ENCODE peak calls at places on chromosomes 16 and 17, in ten cellular contexts. G is occipital lobe; F is activated CD8-positive, alpha-beta T cell treated with anti-CD3 and anti-CD28 coated beads, Interleukin-2, amount 10 ng/mL, durations not matched to agents 7 days and 5 days; M is HCEC 1CT; L is memory B cell; J is effector memory CD4-positive, alpha-beta T cell; A is fibroblast of mammary gland; R is heart right ventricle; Q is right cardiac atrium; B is erythroblast. O is an unnamed sample.

GRCh38 chr17:51351890-51352289 is 91.5 kb downstream of the UTP18 start:
- DNase-seq in G (peak), F (no peak), M (no peak), L (no peak), J (no peak), A (peak), R (peak), Q (peak), B (no peak), O (no peak)

GRCh38 chr17:81340606-81341346 is 45.7 kb upstream of the SLC38A10 start:
- DNase-seq in G (no peak), F (no peak), M (no peak), L (no peak), J (no peak), A (no peak), R (no peak), Q (peak), B (no peak), O (no peak)

GRCh38 chr16:20944861-20945390 is 44.4 kb downstream of the LYRM1 start:
- DNase-seq in G (no peak), F (peak), M (peak), L (no peak), J (no peak), A (peak), R (no peak), Q (no peak), B (peak), O (peak)

GRCh38 chr16:74865922-74866598 is 91.4 kb upstream of the FA2H start:
- DNase-seq in G (no peak), F (no peak), M (no peak), L (no peak), J (no peak), A (peak), R (no peak), Q (no peak), B (no peak), O (peak)

GRCh38 chr16:89701425-89702406 is at the start of gene SPATA2L:
- DNase-seq in G (peak), F (peak), M (peak), L (peak), J (peak), A (no peak), R (peak), Q (peak), B (peak), O (peak)

GRCh38 chr17:66466933-66467367 is 164.5 kb downstream of the PRKCA start:
- DNase-seq in G (no peak), F (peak), M (peak), L (no peak), J (no peak), A (peak), R (no peak), Q (no peak), B (peak), O (peak)

GRCh38 chr16:58753711-58754134 is 19.6 kb upstream of the GOT2 start:
- DNase-seq in G (no peak), F (no peak), M (no peak), L (no peak), J (no peak), A (no peak), R (no peak), Q (no peak), B (no peak), O (no peak)

GRCh38 chr17:17567114-17567513 is 24.4 kb downstream of the PEMT start:
- DNase-seq in G (no peak), F (no peak), M (no peak), L (no peak), J (no peak), A (no peak), R (peak), Q (no peak), B (no peak), O (no peak)

GRCh38 chr16:23009075-23009474 is 140.2 kb downstream of the USP31 start:
- DNase-seq in G (no peak), F (no peak), M (no peak), L (no peak), J (no peak), A (no peak), R (no peak), Q (no peak), B (no peak), O (no peak)

GRCh38 chr17:3780986-3781385 is 20.0 kb downstream of the ITGAE start:
- DNase-seq in G (no peak), F (no peak), M (no peak), L (no peak), J (no peak), A (no peak), R (no peak), Q (no peak), B (no peak), O (no peak)

GRCh38 chr17:28807925-28808641 is 34.5 kb downstream of the FAM222B start:
- DNase-seq in G (no peak), F (no peak), M (peak), L (no peak), J (no peak), A (peak), R (no peak), Q (no peak), B (no peak), O (peak)

GRCh38 chr16:929227-929669 is 41.5 kb downstream of the LMF1 start:
- DNase-seq in G (no peak), F (no peak), M (no peak), L (no peak), J (no peak), A (no peak), R (no peak), Q (no peak), B (no peak), O (no peak)

GRCh38 chr17:48215583-48216139 is 108.1 kb downstream of the SNX11 start:
- DNase-seq in G (no peak), F (no peak), M (peak), L (no peak), J (no peak), A (peak), R (no peak), Q (no peak), B (peak), O (peak)

GRCh38 chr17:58391302-58391984 is 25.9 kb downstream of the RNF43 start:
- DNase-seq in G (no peak), F (no peak), M (no peak), L (no peak), J (no peak), A (no peak), R (no peak), Q (no peak), B (peak), O (peak)

GRCh38 chr17:81512984-81513668 is 527 bp upstream of the ACTG1 start:
- DNase-seq in G (peak), F (peak), M (peak), L (peak), J (peak), A (peak), R (peak), Q (peak), B (peak), O (no peak)

GRCh38 chr16:50295541-50296132 is 29.3 kb downstream of the ADCY7 start:
- DNase-seq in G (no peak), F (no peak), M (no peak), L (no peak), J (no peak), A (no peak), R (no peak), Q (peak), B (no peak), O (no peak)

GRCh38 chr17:7716901-7717755 is at the start of gene DNAH2:
- DNase-seq in G (peak), F (peak), M (peak), L (no peak), J (no peak), A (peak), R (peak), Q (peak), B (peak), O (peak)

GRCh38 chr17:63911657-63912100 is 621 bp upstream of the CSHL1 start:
- DNase-seq in G (no peak), F (peak), M (no peak), L (peak), J (peak), A (no peak), R (no peak), Q (peak), B (no peak), O (peak)

GRCh38 chr17:58335779-58336455 is 7.3 kb upstream of the TSPOAP1 start:
- DNase-seq in G (no peak), F (peak), M (no peak), L (no peak), J (peak), A (no peak), R (no peak), Q (peak), B (peak), O (peak)

GRCh38 chr17:30519707-30520106 is 42.5 kb downstream of the GOSR1 start:
- DNase-seq in G (no peak), F (no peak), M (peak), L (no peak), J (no peak), A (peak), R (no peak), Q (no peak), B (no peak), O (peak)

GRCh38 chr17:79951361-79952264 is 84.1 kb downstream of the TBC1D16 start:
- DNase-seq in G (peak), F (no peak), M (no peak), L (no peak), J (no peak), A (peak), R (peak), Q (peak), B (no peak), O (peak)

GRCh38 chr16:86530251-86531192 is 20.2 kb downstream of the FOXF1 start:
- DNase-seq in G (no peak), F (no peak), M (no peak), L (no peak), J (no peak), A (no peak), R (no peak), Q (no peak), B (no peak), O (no peak)

GRCh38 chr17:81821603-81822311 is 11.3 kb downstream of the MCRIP1 start:
- DNase-seq in G (peak), F (peak), M (peak), L (no peak), J (no peak), A (peak), R (peak), Q (peak), B (peak), O (peak)

GRCh38 chr17:19336938-19337711 is 25.4 kb downstream of the B9D1 start:
- DNase-seq in G (peak), F (no peak), M (no peak), L (no peak), J (no peak), A (no peak), R (no peak), Q (no peak), B (no peak), O (peak)

GRCh38 chr16:69217433-69217832 is 30.5 kb downstream of the SNTB2 start:
- DNase-seq in G (no peak), F (no peak), M (peak), L (no peak), J (no peak), A (peak), R (no peak), Q (no peak), B (peak), O (peak)

GRCh38 chr17:58688521-58688920 is 3.3 kb downstream of the TEX14 start:
- DNase-seq in G (no peak), F (no peak), M (no peak), L (no peak), J (no peak), A (no peak), R (no peak), Q (no peak), B (no peak), O (no peak)

GRCh38 chr16:50297301-50298074 is 31.1 kb downstream of the ADCY7 start:
- DNase-seq in G (no peak), F (no peak), M (no peak), L (no peak), J (no peak), A (no peak), R (peak), Q (peak), B (no peak), O (no peak)

GRCh38 chr17:55175788-55176425 is 88.9 kb upstream of the HLF start:
- DNase-seq in G (no peak), F (no peak), M (no peak), L (no peak), J (no peak), A (no peak), R (no peak), Q (no peak), B (no peak), O (no peak)

GRCh38 chr17:44348988-44349364 is 3.9 kb downstream of the GRN start:
- DNase-seq in G (no peak), F (no peak), M (no peak), L (no peak), J (no peak), A (no peak), R (no peak), Q (no peak), B (no peak), O (no peak)

GRCh38 chr16:75298252-75298651 is 46.8 kb upstream of the BCAR1 start:
- DNase-seq in G (no peak), F (no peak), M (no peak), L (no peak), J (no peak), A (no peak), R (no peak), Q (no peak), B (no peak), O (no peak)

GRCh38 chr16:83351846-83352245 is 455.9 kb upstream of the HSBP1 start:
- DNase-seq in G (no peak), F (no peak), M (no peak), L (no peak), J (no peak), A (no peak), R (no peak), Q (no peak), B (no peak), O (peak)

GRCh38 chr17:31564883-31565297 is 173.4 kb downstream of the RAB11FIP4 start:
- DNase-seq in G (no peak), F (no peak), M (peak), L (no peak), J (no peak), A (peak), R (no peak), Q (no peak), B (no peak), O (peak)

GRCh38 chr16:85429776-85430522 is 183.2 kb upstream of the GSE1 start:
- DNase-seq in G (no peak), F (no peak), M (no peak), L (no peak), J (no peak), A (no peak), R (no peak), Q (no peak), B (no peak), O (peak)